ENCODE peak calls at places on chromosomes 1 and 21, in seven cellular contexts. V, A, K, L, R, X and P are unnamed samples. For H3K9me3, the result is how much of the 10 kb centered on the place peaks cover.

GRCh38 chr1:204321665-204322064 is 38.1 kb downstream of the PLEKHA6 start:
- DNase-seq in V (no peak), A (peak), K (no peak), L (no peak), R (no peak), X (no peak), P (no peak)

GRCh38 chr1:35585281-35585680 is 12.2 kb downstream of the TFAP2E start:
- DNase-seq in V (no peak), A (no peak), K (no peak), L (no peak), R (no peak), X (no peak), P (no peak)

GRCh38 chr1:86774305-86775304 is 70.2 kb downstream of the SH3GLB1 start:
- DNase-seq in V (peak), A (peak), K (no peak), L (peak), R (peak), X (peak), P (no peak)

GRCh38 chr1:22319608-22320007 is 132.0 kb upstream of the ZBTB40 start:
- DNase-seq in V (no peak), A (no peak), K (no peak), L (no peak), R (no peak), X (no peak), P (no peak)

GRCh38 chr1:76179297-76179696 is 104.8 kb downstream of the ST6GALNAC3 start:
- DNase-seq in V (no peak), A (no peak), K (no peak), L (no peak), R (no peak), X (no peak), P (no peak)

GRCh38 chr1:61095127-61095812 is 12.9 kb downstream of the NFIA start:
- DNase-seq in V (no peak), A (no peak), K (no peak), L (no peak), R (no peak), X (no peak), P (no peak)

GRCh38 chr1:15411593-15412487 is 2.2 kb downstream of the EFHD2 start:
- DNase-seq in V (no peak), A (no peak), K (no peak), L (peak), R (no peak), X (no peak), P (no peak)

GRCh38 chr1:223177681-223178080 is 34.6 kb upstream of the TLR5 start:
- DNase-seq in V (no peak), A (no peak), K (no peak), L (no peak), R (no peak), X (no peak), P (no peak)

GRCh38 chr21:40422851-40423635 is 423.9 kb downstream of the DSCAM start:
- DNase-seq in V (no peak), A (no peak), K (no peak), L (no peak), R (no peak), X (no peak), P (no peak)

GRCh38 chr21:17501107-17502006 is 11.5 kb upstream of the CXADR start:
- DNase-seq in V (no peak), A (no peak), K (no peak), L (no peak), R (no peak), X (no peak), P (no peak)

GRCh38 chr1:64995316-64995715 is 29.0 kb upstream of the JAK1 start:
- DNase-seq in V (no peak), A (no peak), K (no peak), L (no peak), R (no peak), X (no peak), P (no peak)

GRCh38 chr1:208280681-208281439 is 36.7 kb upstream of the PLXNA2 start:
- DNase-seq in V (no peak), A (no peak), K (no peak), L (no peak), R (no peak), X (no peak), P (no peak)

GRCh38 chr1:238589843-238590435 is 699.2 kb upstream of the ZP4 start:
- DNase-seq in V (no peak), A (peak), K (no peak), L (no peak), R (no peak), X (no peak), P (no peak)

GRCh38 chr1:183925947-183926346 is 111.6 kb downstream of the COLGALT2 start:
- DNase-seq in V (no peak), A (no peak), K (no peak), L (no peak), R (no peak), X (no peak), P (no peak)

GRCh38 chr1:178417858-178418257 is 78.9 kb downstream of the CLEC20A start:
- DNase-seq in V (no peak), A (peak), K (no peak), L (no peak), R (peak), X (no peak), P (no peak)

GRCh38 chr1:149936992-149937705 is 470 bp upstream of the MTMR11 start:
- DNase-seq in V (no peak), A (peak), K (no peak), L (no peak), R (peak), X (no peak), P (no peak)

GRCh38 chr21:42545745-42546144 is 32.1 kb downstream of the SLC37A1 start:
- DNase-seq in V (no peak), A (no peak), K (peak), L (no peak), R (no peak), X (no peak), P (no peak)

GRCh38 chr1:169874229-169874628 is 19.5 kb downstream of the SCYL3 start:
- DNase-seq in V (no peak), A (peak), K (no peak), L (no peak), R (no peak), X (no peak), P (no peak)

DNA sequence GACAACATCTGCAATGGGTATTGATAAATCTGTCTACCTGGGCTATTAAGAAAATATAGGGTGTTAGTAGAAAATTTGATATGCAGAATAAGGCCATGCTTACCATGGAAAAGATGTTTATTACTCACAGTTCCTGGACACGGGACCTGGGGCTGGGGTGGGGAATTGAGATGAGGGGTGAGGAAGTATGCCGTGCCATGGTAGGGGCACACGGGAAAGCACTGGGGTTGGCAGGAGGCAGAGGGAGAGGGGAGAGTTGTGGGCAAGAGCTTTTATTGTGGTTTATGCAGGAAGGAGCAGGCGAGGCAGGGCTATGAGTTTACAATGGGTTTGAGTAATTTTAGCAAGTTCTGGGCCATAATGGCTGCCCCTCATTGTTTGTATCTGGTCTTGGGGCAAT is 493.8 kb downstream of the SIPA1L2 start:
- DNase-seq in V (no peak), A (no peak), K (no peak), L (no peak), R (no peak), X (no peak), P (no peak)
- H3K9me3 ChIP-seq in V (under half), A (under half), K (under half), L (under half), R (under half), X (under half), P (under half)

GRCh38 chr21:30209571-30209970 is 6.3 kb downstream of the CLDN8 start:
- DNase-seq in V (no peak), A (no peak), K (no peak), L (no peak), R (no peak), X (no peak), P (no peak)

GRCh38 chr21:30207252-30207579 is 8.7 kb downstream of the CLDN8 start:
- DNase-seq in V (no peak), A (no peak), K (no peak), L (no peak), R (no peak), X (no peak), P (no peak)

GRCh38 chr21:30206551-30207251 is 9.2 kb downstream of the CLDN8 start:
- DNase-seq in V (no peak), A (peak), K (no peak), L (no peak), R (no peak), X (no peak), P (no peak)
- H3K9me3 ChIP-seq in V (under half), A (under half), K (under half), L (under half), R (under half), X (under half), P (under half)

GRCh38 chr1:228233136-228233535 is 25.3 kb downstream of the OBSCN start:
- DNase-seq in V (no peak), A (no peak), K (no peak), L (no peak), R (no peak), X (no peak), P (no peak)
- H3K9me3 ChIP-seq in V (under half), A (under half), K (under half), L (under half), R (under half), X (under half), P (under half)

GRCh38 chr21:9737871-9738520 is 783.4 kb upstream of the TPTE start:
- DNase-seq in V (no peak), A (no peak), K (no peak), L (no peak), R (no peak), X (no peak), P (no peak)
- H3K9me3 ChIP-seq in V (under half), A (under half), K (under half), L (under half), R (half or more), X (under half), P (under half)

GRCh38 chr1:49225464-49225863 is 448.8 kb upstream of the BEND5 start:
- DNase-seq in V (no peak), A (no peak), K (no peak), L (no peak), R (no peak), X (no peak), P (no peak)

GRCh38 chr1:49229555-49229954 is 452.9 kb upstream of the BEND5 start:
- DNase-seq in V (no peak), A (no peak), K (no peak), L (no peak), R (no peak), X (no peak), P (no peak)

DNA sequence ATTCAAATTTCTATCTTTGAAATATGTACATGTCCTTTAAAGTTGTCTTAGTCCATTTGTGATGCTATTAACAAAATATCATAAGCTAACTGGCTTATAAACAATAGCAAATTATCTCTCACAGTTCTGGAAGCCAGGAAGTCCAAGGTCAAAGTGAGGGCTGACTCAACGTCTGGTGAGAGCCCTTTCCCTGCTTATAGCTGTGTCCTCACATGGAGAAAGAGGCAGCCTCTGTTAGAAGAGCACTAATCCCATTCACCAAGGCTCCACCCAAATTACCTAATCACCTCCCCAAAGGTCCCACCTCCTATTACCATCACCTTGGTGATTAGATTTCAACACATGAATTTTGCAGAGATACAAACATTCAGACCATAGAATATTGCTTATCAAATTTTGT is 450.1 kb upstream of the BEND5 start:
- DNase-seq in V (no peak), A (no peak), K (no peak), L (no peak), R (no peak), X (no peak), P (no peak)
- H3K9me3 ChIP-seq in V (under half), A (under half), K (under half), L (under half), R (under half), X (under half), P (under half)

GRCh38 chr1:49408346-49408745 is 615.4 kb downstream of the AGBL4 start:
- DNase-seq in V (no peak), A (no peak), K (no peak), L (no peak), R (no peak), X (no peak), P (no peak)
- H3K9me3 ChIP-seq in V (under half), A (under half), K (under half), L (under half), R (under half), X (under half), P (under half)

GRCh38 chr1:68586766-68587165 is 89.9 kb upstream of the DEPDC1 start:
- DNase-seq in V (no peak), A (no peak), K (no peak), L (no peak), R (no peak), X (no peak), P (no peak)
- H3K9me3 ChIP-seq in V (under half), A (under half), K (under half), L (under half), R (under half), X (under half), P (under half)

GRCh38 chr1:175911138-175911537 is 167.7 kb upstream of the TNR start:
- DNase-seq in V (no peak), A (no peak), K (no peak), L (no peak), R (no peak), X (no peak), P (no peak)

GRCh38 chr1:175919001-175919400 is 175.6 kb upstream of the TNR start:
- DNase-seq in V (no peak), A (no peak), K (no peak), L (no peak), R (no peak), X (no peak), P (no peak)

GRCh38 chr1:175918364-175918801 is 175.0 kb upstream of the TNR start:
- DNase-seq in V (no peak), A (no peak), K (no peak), L (no peak), R (no peak), X (no peak), P (no peak)

GRCh38 chr1:175914115-175914514 is 170.7 kb upstream of the TNR start:
- DNase-seq in V (no peak), A (no peak), K (no peak), L (no peak), R (no peak), X (no peak), P (no peak)
- H3K9me3 ChIP-seq in V (under half), A (under half), K (under half), L (under half), R (under half), X (under half), P (under half)

GRCh38 chr21:21968810-21969588 is 970.8 kb downstream of the NCAM2 start:
- DNase-seq in V (no peak), A (no peak), K (no peak), L (no peak), R (no peak), X (no peak), P (no peak)
- H3K9me3 ChIP-seq in V (under half), A (under half), K (under half), L (under half), R (under half), X (under half), P (under half)